ENCODE peak calls at places on chromosomes 6 and 20, in six cellular contexts. S, R, I, Y, K and U are unnamed samples.

GRCh38 chr6:15881150-15881549 is 218.3 kb upstream of the DTNBP1 start:
- DNase-seq in S (no peak), R (no peak), I (no peak), Y (no peak), K (no peak), U (no peak)

GRCh38 chr20:64037498-64038213 is 1.7 kb downstream of the C20orf204 start:
- DNase-seq in S (no peak), R (no peak), I (no peak), Y (no peak), K (no peak), U (no peak)

GRCh38 chr20:63738687-63739128 is 868 bp upstream of the SLC2A4RG start:
- DNase-seq in S (peak; percentile 74), R (no peak), I (no peak), Y (peak; percentile 78), K (no peak), U (no peak)

GRCh38 chr20:63412889-63413288 is 51.7 kb upstream of the CHRNA4 start:
- DNase-seq in S (no peak), R (no peak), I (no peak), Y (no peak), K (no peak), U (no peak)

GRCh38 chr20:49969234-49969633 is 13.5 kb upstream of the SNAI1 start:
- DNase-seq in S (no peak), R (no peak), I (no peak), Y (no peak), K (no peak), U (no peak)

GRCh38 chr6:24899647-24900325 is 36.0 kb downstream of the RIPOR2 start:
- DNase-seq in S (no peak), R (no peak), I (no peak), Y (no peak), K (no peak), U (peak; percentile 52)

GRCh38 chr6:20360471-20361119 is 41.1 kb upstream of the E2F3 start:
- DNase-seq in S (no peak), R (no peak), I (no peak), Y (no peak), K (no peak), U (no peak)

GRCh38 chr6:56324396-56324795 is 77.0 kb upstream of the COL21A1 start:
- DNase-seq in S (no peak), R (no peak), I (no peak), Y (no peak), K (no peak), U (no peak)

GRCh38 chr20:58883243-58883691 is 30.8 kb downstream of the GNAS start:
- DNase-seq in S (no peak), R (no peak), I (peak; percentile 60), Y (no peak), K (no peak), U (peak; percentile 65)

GRCh38 chr20:3218307-3218988 is 9.2 kb downstream of the ITPA start:
- DNase-seq in S (peak; percentile 58), R (no peak), I (no peak), Y (peak; percentile 40), K (peak; percentile 78), U (no peak)
- TF ChIP-seq CTCF in S (peak; percentile 51), R (peak; percentile 78), I (peak; percentile 97), Y (peak; percentile 92), K (peak; percentile 89), U (peak; percentile 57)

DNA sequence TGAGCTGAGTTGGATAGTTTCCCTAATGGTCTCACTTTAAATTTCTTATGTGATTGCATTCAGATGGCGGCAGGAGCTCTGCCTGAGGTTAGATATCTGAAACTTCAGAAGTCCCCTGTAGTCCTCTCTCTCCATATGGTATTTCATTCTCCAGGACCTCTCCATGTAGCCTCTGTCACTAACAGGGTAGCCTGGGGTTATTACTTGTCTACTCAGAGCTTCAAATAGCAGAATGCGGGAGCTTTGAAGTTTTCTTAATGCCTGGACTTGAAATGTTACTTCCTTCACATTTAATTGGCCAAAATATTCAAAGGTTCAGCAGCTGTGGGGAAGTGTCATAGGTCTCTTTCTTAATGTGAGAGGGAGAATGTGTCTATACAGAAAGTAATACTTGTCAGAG is 1370.4 kb downstream of the GRIK2 start:
- DNase-seq in S (no peak), R (no peak), I (no peak), Y (no peak), K (no peak), U (no peak)
- TF ChIP-seq CTCF in S (no peak), R (no peak), I (no peak), Y (no peak), K (no peak), U (no peak)

GRCh38 chr6:34982424-34982852 is 93.4 kb downstream of the ANKS1A start:
- DNase-seq in S (no peak), R (no peak), I (peak; percentile 50), Y (no peak), K (peak; percentile 16), U (peak; percentile 6)
- TF ChIP-seq CTCF in S (no peak), R (peak; percentile 44), I (peak; percentile 71), Y (no peak), K (no peak), U (peak; percentile 47)

DNA sequence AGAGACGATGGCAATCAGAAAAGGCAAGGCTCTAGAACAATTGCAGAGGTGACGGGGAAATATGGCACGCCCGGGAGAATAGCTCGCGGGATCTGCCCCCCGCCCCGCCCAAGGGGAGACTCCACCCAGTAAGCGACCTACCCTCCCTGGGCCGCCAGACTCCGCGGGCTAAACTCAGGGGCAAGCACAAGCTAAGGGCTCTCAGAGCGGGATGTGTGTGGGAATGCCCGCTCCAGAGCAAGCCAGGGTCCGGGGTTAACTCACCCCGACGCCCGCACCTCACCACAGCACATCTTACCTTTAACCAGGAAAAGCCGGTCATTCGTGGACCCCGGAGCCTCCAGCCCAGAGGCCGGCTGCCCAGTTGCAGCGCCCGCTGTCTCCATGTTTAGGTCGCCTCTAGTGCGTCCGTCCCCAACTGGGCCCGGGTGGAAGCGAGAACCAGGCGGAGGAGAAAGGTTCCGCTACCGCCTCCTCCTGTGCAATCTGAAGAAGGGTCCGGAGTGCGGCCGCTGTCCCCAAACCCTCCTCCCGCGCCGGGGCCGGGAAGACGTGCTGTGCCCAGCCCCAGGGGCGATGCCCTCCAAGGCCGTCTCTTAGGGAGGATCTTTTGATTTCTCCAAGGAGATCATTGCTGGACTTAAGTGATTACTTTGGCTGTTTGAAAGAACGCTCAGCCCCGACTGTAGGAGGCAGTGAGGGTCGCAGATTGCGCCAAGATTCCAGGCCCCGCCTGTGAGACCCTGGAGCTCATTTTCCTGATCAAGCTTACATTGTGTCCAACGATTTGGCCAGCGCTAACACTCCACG is at the start of gene TMEM242:
- DNase-seq in S (peak; percentile 94), R (peak; percentile 82), I (peak; percentile 90), Y (peak; percentile 89), K (peak; percentile 90), U (peak; percentile 91)
- TF ChIP-seq CTCF in S (peak; percentile 46), R (peak; percentile 50), I (peak; percentile 63), Y (no peak), K (no peak), U (no peak)

GRCh38 chr6:4971851-4972250 is 32.0 kb downstream of the RPP40 start:
- DNase-seq in S (no peak), R (no peak), I (no peak), Y (no peak), K (no peak), U (no peak)
- TF ChIP-seq CTCF in S (no peak), R (no peak), I (no peak), Y (no peak), K (no peak), U (no peak)

GRCh38 chr20:44737116-44737515 is 8.5 kb upstream of the KCNK15 start:
- DNase-seq in S (no peak), R (no peak), I (no peak), Y (no peak), K (no peak), U (no peak)

GRCh38 chr20:44735816-44736169 is 9.9 kb upstream of the KCNK15 start:
- DNase-seq in S (no peak), R (no peak), I (no peak), Y (no peak), K (no peak), U (no peak)

GRCh38 chr20:44736170-44737021 is 9.3 kb upstream of the KCNK15 start:
- DNase-seq in S (peak; percentile 58), R (no peak), I (peak; percentile 66), Y (peak; percentile 64), K (peak; percentile 90), U (peak; percentile 70)

GRCh38 chr20:44733341-44734069 is 12.2 kb upstream of the KCNK15 start:
- DNase-seq in S (peak; percentile 85), R (no peak), I (peak; percentile 64), Y (peak; percentile 41), K (peak; percentile 89), U (no peak)

DNA sequence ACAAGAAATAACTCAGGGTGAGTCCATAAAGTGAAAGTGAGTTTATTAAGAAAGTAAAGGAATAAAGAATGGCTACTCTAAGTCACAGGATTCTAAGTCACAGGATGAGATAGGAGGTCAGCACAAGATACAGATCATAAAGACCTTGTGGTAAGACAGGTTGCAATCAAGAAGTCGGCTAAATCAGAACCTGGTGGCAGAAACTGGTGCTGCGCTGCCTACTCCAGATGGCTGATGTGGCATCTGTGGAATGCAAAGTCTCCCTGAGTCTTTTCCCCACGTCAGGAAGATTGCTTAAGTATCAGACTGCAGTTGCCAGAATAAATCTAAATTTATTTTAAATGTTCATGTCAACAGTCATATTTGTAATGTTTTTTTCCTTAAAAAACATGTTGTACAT is 10.7 kb upstream of the KCNK15 start:
- DNase-seq in S (no peak), R (no peak), I (peak; percentile 61), Y (no peak), K (peak; percentile 55), U (peak; percentile 30)
- TF ChIP-seq CTCF in S (no peak), R (peak; percentile 51), I (peak; percentile 72), Y (no peak), K (peak; percentile 41), U (peak; percentile 33)

GRCh38 chr6:28983838-28984237 is 21.3 kb downstream of the ZNF311 start:
- DNase-seq in S (no peak), R (no peak), I (no peak), Y (no peak), K (no peak), U (no peak)

GRCh38 chr6:28981391-28981832 is 23.7 kb downstream of the ZNF311 start:
- DNase-seq in S (peak; percentile 79), R (no peak), I (peak; percentile 62), Y (peak; percentile 62), K (peak; percentile 84), U (peak; percentile 22)

GRCh38 chr6:28981833-28982475 is 23.2 kb downstream of the ZNF311 start:
- DNase-seq in S (peak; percentile 89), R (peak; percentile 77), I (peak; percentile 85), Y (peak; percentile 81), K (peak; percentile 81), U (peak; percentile 79)

GRCh38 chr6:28980797-28981390 is 24.2 kb downstream of the ZNF311 start:
- DNase-seq in S (peak; percentile 70), R (peak; percentile 55), I (peak; percentile 84), Y (peak; percentile 45), K (peak; percentile 85), U (peak; percentile 71)

DNA sequence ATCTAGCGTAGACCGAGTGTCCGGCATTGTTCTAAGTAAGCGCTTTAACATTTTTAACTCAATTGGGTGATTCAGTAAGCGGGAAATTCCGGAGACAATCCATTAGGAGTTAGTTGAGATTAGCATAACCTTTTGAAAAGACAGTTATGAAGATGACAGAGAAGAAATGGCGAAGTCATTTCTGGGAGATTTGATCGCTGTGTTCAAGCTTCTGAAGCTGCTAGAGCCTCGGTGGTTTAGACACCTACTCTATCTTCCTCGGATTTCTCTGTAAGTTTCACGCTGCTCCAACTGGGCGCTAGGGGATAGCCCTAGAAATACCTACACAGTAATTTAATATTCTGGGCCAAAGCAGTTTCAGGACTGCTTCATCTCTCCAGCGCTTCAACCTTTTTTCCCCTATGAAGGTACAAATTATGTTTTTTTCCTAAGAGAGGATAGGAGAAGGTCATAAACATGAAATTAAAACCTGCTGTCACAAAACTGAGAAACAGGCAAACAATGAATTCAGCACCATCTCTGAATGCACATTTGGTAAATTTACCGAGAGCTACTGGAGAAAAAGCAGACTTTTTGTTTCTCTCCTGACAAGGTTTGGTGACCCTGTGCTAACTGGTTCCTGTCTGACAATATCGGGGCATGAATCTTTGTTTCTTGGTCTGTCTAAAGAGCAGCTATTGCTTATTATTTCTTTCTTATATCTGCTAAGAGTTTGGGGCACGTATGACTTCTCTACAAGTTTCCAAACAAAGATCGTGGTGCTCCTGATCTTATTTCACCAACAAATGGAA is 22.4 kb downstream of the ZNF311 start:
- DNase-seq in S (no peak), R (no peak), I (peak; percentile 57), Y (no peak), K (peak; percentile 52), U (peak; percentile 53)
- TF ChIP-seq CTCF in S (no peak), R (peak; percentile 36), I (peak; percentile 36), Y (no peak), K (peak; percentile 27), U (peak; percentile 13)